ENCODE peak calls at places on chromosomes 7 and 10, in seven cellular contexts. One of them, this sample, is unnamed.

GRCh38 chr10:80199828-80200227 is 5.5 kb downstream of the ANXA11 start:
- DNase-seq in fibroblast of pulmonary artery: peak; percentile 97
- DNase-seq in AG04449: no peak
- DNase-seq in stimulated activated CD8-positive, alpha-beta memory T cell treated with anti-CD3 and anti-CD28 coated beads, Interleukin-15, amount 100 ng/mL, for 48 hours: no peak
- DNase-seq in activated CD4-positive, alpha-beta T cell treated with anti-CD3 and anti-CD28 coated beads, Interleukin-2, amount 50 U/mL, for 24 hours: no peak
- DNase-seq in activated T-helper 1 cell treated with anti-CD3 and anti-CD28 coated beads, Interleukin-12 subunit alpha, Interleukin-12 subunit beta, Interleukin-2, Interleukin-4 antibody, amounts not matched to agents 30 ng/mL and 10 ng/mL and 1 ng/mL, durations not matched to agents 14 hours and 24 hours and 36 hours: no peak
- DNase-seq in HS-27A: no peak
- DNase-seq in this sample: no peak

GRCh38 chr10:60626037-60626436 is 152.2 kb upstream of the CDK1 start:
- DNase-seq in activated CD4-positive, alpha-beta T cell treated with anti-CD3 and anti-CD28 coated beads, Interleukin-2, amount 50 U/mL, for 24 hours: no peak
- DNase-seq in HS-27A: no peak
- DNase-seq in activated T-helper 1 cell treated with anti-CD3 and anti-CD28 coated beads, Interleukin-12 subunit alpha, Interleukin-12 subunit beta, Interleukin-2, Interleukin-4 antibody, amounts not matched to agents 30 ng/mL and 10 ng/mL and 1 ng/mL, durations not matched to agents 14 hours and 24 hours and 36 hours: no peak
- DNase-seq in stimulated activated CD8-positive, alpha-beta memory T cell treated with anti-CD3 and anti-CD28 coated beads, Interleukin-15, amount 100 ng/mL, for 48 hours: no peak
- DNase-seq in fibroblast of pulmonary artery: no peak
- DNase-seq in AG04449: no peak
- DNase-seq in this sample: no peak

GRCh38 chr7:45581271-45581780 is 7.2 kb downstream of the ADCY1 start:
- DNase-seq in AG04449: no peak
- DNase-seq in activated CD4-positive, alpha-beta T cell treated with anti-CD3 and anti-CD28 coated beads, Interleukin-2, amount 50 U/mL, for 24 hours: no peak
- DNase-seq in HS-27A: no peak
- DNase-seq in stimulated activated CD8-positive, alpha-beta memory T cell treated with anti-CD3 and anti-CD28 coated beads, Interleukin-15, amount 100 ng/mL, for 48 hours: no peak
- DNase-seq in fibroblast of pulmonary artery: no peak
- DNase-seq in activated T-helper 1 cell treated with anti-CD3 and anti-CD28 coated beads, Interleukin-12 subunit alpha, Interleukin-12 subunit beta, Interleukin-2, Interleukin-4 antibody, amounts not matched to agents 30 ng/mL and 10 ng/mL and 1 ng/mL, durations not matched to agents 14 hours and 24 hours and 36 hours: no peak
- DNase-seq in this sample: no peak

GRCh38 chr7:106346678-106347217 is 62.0 kb upstream of the NAMPT start:
- DNase-seq in HS-27A: peak; percentile 59
- DNase-seq in fibroblast of pulmonary artery: peak; percentile 98
- DNase-seq in stimulated activated CD8-positive, alpha-beta memory T cell treated with anti-CD3 and anti-CD28 coated beads, Interleukin-15, amount 100 ng/mL, for 48 hours: peak; percentile 40
- DNase-seq in AG04449: peak; percentile 82
- DNase-seq in activated T-helper 1 cell treated with anti-CD3 and anti-CD28 coated beads, Interleukin-12 subunit alpha, Interleukin-12 subunit beta, Interleukin-2, Interleukin-4 antibody, amounts not matched to agents 30 ng/mL and 10 ng/mL and 1 ng/mL, durations not matched to agents 14 hours and 24 hours and 36 hours: peak; percentile 76
- DNase-seq in activated CD4-positive, alpha-beta T cell treated with anti-CD3 and anti-CD28 coated beads, Interleukin-2, amount 50 U/mL, for 24 hours: no peak
- DNase-seq in this sample: peak; percentile 89

GRCh38 chr7:22356010-22356854 is 722 bp downstream of the RAPGEF5 start:
- DNase-seq in stimulated activated CD8-positive, alpha-beta memory T cell treated with anti-CD3 and anti-CD28 coated beads, Interleukin-15, amount 100 ng/mL, for 48 hours: no peak
- DNase-seq in AG04449: no peak
- DNase-seq in activated CD4-positive, alpha-beta T cell treated with anti-CD3 and anti-CD28 coated beads, Interleukin-2, amount 50 U/mL, for 24 hours: no peak
- DNase-seq in activated T-helper 1 cell treated with anti-CD3 and anti-CD28 coated beads, Interleukin-12 subunit alpha, Interleukin-12 subunit beta, Interleukin-2, Interleukin-4 antibody, amounts not matched to agents 30 ng/mL and 10 ng/mL and 1 ng/mL, durations not matched to agents 14 hours and 24 hours and 36 hours: no peak
- DNase-seq in HS-27A: no peak
- DNase-seq in fibroblast of pulmonary artery: no peak
- DNase-seq in this sample: no peak

GRCh38 chr10:63977329-63977923 is 456.2 kb downstream of the REEP3 start:
- DNase-seq in HS-27A: no peak
- DNase-seq in AG04449: no peak
- DNase-seq in fibroblast of pulmonary artery: peak; percentile 52
- DNase-seq in activated CD4-positive, alpha-beta T cell treated with anti-CD3 and anti-CD28 coated beads, Interleukin-2, amount 50 U/mL, for 24 hours: no peak
- DNase-seq in stimulated activated CD8-positive, alpha-beta memory T cell treated with anti-CD3 and anti-CD28 coated beads, Interleukin-15, amount 100 ng/mL, for 48 hours: no peak
- DNase-seq in activated T-helper 1 cell treated with anti-CD3 and anti-CD28 coated beads, Interleukin-12 subunit alpha, Interleukin-12 subunit beta, Interleukin-2, Interleukin-4 antibody, amounts not matched to agents 30 ng/mL and 10 ng/mL and 1 ng/mL, durations not matched to agents 14 hours and 24 hours and 36 hours: no peak
- DNase-seq in this sample: peak; percentile 45

GRCh38 chr10:130477360-130477759 is 341.2 kb downstream of the GLRX3 start:
- DNase-seq in stimulated activated CD8-positive, alpha-beta memory T cell treated with anti-CD3 and anti-CD28 coated beads, Interleukin-15, amount 100 ng/mL, for 48 hours: no peak
- DNase-seq in fibroblast of pulmonary artery: no peak
- DNase-seq in AG04449: no peak
- DNase-seq in activated CD4-positive, alpha-beta T cell treated with anti-CD3 and anti-CD28 coated beads, Interleukin-2, amount 50 U/mL, for 24 hours: no peak
- DNase-seq in activated T-helper 1 cell treated with anti-CD3 and anti-CD28 coated beads, Interleukin-12 subunit alpha, Interleukin-12 subunit beta, Interleukin-2, Interleukin-4 antibody, amounts not matched to agents 30 ng/mL and 10 ng/mL and 1 ng/mL, durations not matched to agents 14 hours and 24 hours and 36 hours: no peak
- DNase-seq in HS-27A: no peak
- DNase-seq in this sample: no peak

GRCh38 chr7:15490261-15490660 is 71.6 kb downstream of the AGMO start:
- DNase-seq in activated T-helper 1 cell treated with anti-CD3 and anti-CD28 coated beads, Interleukin-12 subunit alpha, Interleukin-12 subunit beta, Interleukin-2, Interleukin-4 antibody, amounts not matched to agents 30 ng/mL and 10 ng/mL and 1 ng/mL, durations not matched to agents 14 hours and 24 hours and 36 hours: no peak
- DNase-seq in HS-27A: no peak
- DNase-seq in fibroblast of pulmonary artery: no peak
- DNase-seq in stimulated activated CD8-positive, alpha-beta memory T cell treated with anti-CD3 and anti-CD28 coated beads, Interleukin-15, amount 100 ng/mL, for 48 hours: no peak
- DNase-seq in AG04449: no peak
- DNase-seq in activated CD4-positive, alpha-beta T cell treated with anti-CD3 and anti-CD28 coated beads, Interleukin-2, amount 50 U/mL, for 24 hours: no peak
- DNase-seq in this sample: no peak

GRCh38 chr7:153022796-153023592 is 263.4 kb downstream of the ACTR3B start:
- DNase-seq in HS-27A: no peak
- DNase-seq in AG04449: no peak
- DNase-seq in stimulated activated CD8-positive, alpha-beta memory T cell treated with anti-CD3 and anti-CD28 coated beads, Interleukin-15, amount 100 ng/mL, for 48 hours: no peak
- DNase-seq in activated T-helper 1 cell treated with anti-CD3 and anti-CD28 coated beads, Interleukin-12 subunit alpha, Interleukin-12 subunit beta, Interleukin-2, Interleukin-4 antibody, amounts not matched to agents 30 ng/mL and 10 ng/mL and 1 ng/mL, durations not matched to agents 14 hours and 24 hours and 36 hours: no peak
- DNase-seq in activated CD4-positive, alpha-beta T cell treated with anti-CD3 and anti-CD28 coated beads, Interleukin-2, amount 50 U/mL, for 24 hours: no peak
- DNase-seq in fibroblast of pulmonary artery: no peak
- DNase-seq in this sample: no peak

GRCh38 chr7:133863362-133864061 is 263.6 kb upstream of the LRGUK start:
- DNase-seq in HS-27A: no peak
- DNase-seq in activated CD4-positive, alpha-beta T cell treated with anti-CD3 and anti-CD28 coated beads, Interleukin-2, amount 50 U/mL, for 24 hours: no peak
- DNase-seq in fibroblast of pulmonary artery: no peak
- DNase-seq in stimulated activated CD8-positive, alpha-beta memory T cell treated with anti-CD3 and anti-CD28 coated beads, Interleukin-15, amount 100 ng/mL, for 48 hours: no peak
- DNase-seq in activated T-helper 1 cell treated with anti-CD3 and anti-CD28 coated beads, Interleukin-12 subunit alpha, Interleukin-12 subunit beta, Interleukin-2, Interleukin-4 antibody, amounts not matched to agents 30 ng/mL and 10 ng/mL and 1 ng/mL, durations not matched to agents 14 hours and 24 hours and 36 hours: no peak
- DNase-seq in AG04449: no peak
- DNase-seq in this sample: no peak

GRCh38 chr10:24153016-24153415 is 55.9 kb upstream of the KIAA1217 start:
- DNase-seq in AG04449: no peak
- DNase-seq in HS-27A: no peak
- DNase-seq in stimulated activated CD8-positive, alpha-beta memory T cell treated with anti-CD3 and anti-CD28 coated beads, Interleukin-15, amount 100 ng/mL, for 48 hours: no peak
- DNase-seq in activated T-helper 1 cell treated with anti-CD3 and anti-CD28 coated beads, Interleukin-12 subunit alpha, Interleukin-12 subunit beta, Interleukin-2, Interleukin-4 antibody, amounts not matched to agents 30 ng/mL and 10 ng/mL and 1 ng/mL, durations not matched to agents 14 hours and 24 hours and 36 hours: no peak
- DNase-seq in fibroblast of pulmonary artery: no peak
- DNase-seq in activated CD4-positive, alpha-beta T cell treated with anti-CD3 and anti-CD28 coated beads, Interleukin-2, amount 50 U/mL, for 24 hours: no peak
- DNase-seq in this sample: no peak

GRCh38 chr7:34165927-34166550 is 260.7 kb downstream of the BMPER start:
- DNase-seq in HS-27A: no peak
- DNase-seq in stimulated activated CD8-positive, alpha-beta memory T cell treated with anti-CD3 and anti-CD28 coated beads, Interleukin-15, amount 100 ng/mL, for 48 hours: no peak
- DNase-seq in activated CD4-positive, alpha-beta T cell treated with anti-CD3 and anti-CD28 coated beads, Interleukin-2, amount 50 U/mL, for 24 hours: no peak
- DNase-seq in AG04449: no peak
- DNase-seq in activated T-helper 1 cell treated with anti-CD3 and anti-CD28 coated beads, Interleukin-12 subunit alpha, Interleukin-12 subunit beta, Interleukin-2, Interleukin-4 antibody, amounts not matched to agents 30 ng/mL and 10 ng/mL and 1 ng/mL, durations not matched to agents 14 hours and 24 hours and 36 hours: no peak
- DNase-seq in fibroblast of pulmonary artery: peak; percentile 69
- DNase-seq in this sample: no peak

GRCh38 chr7:34282271-34282670 is 375.7 kb upstream of the NPSR1 start:
- DNase-seq in activated T-helper 1 cell treated with anti-CD3 and anti-CD28 coated beads, Interleukin-12 subunit alpha, Interleukin-12 subunit beta, Interleukin-2, Interleukin-4 antibody, amounts not matched to agents 30 ng/mL and 10 ng/mL and 1 ng/mL, durations not matched to agents 14 hours and 24 hours and 36 hours: no peak
- DNase-seq in AG04449: no peak
- DNase-seq in fibroblast of pulmonary artery: peak; percentile 58
- DNase-seq in stimulated activated CD8-positive, alpha-beta memory T cell treated with anti-CD3 and anti-CD28 coated beads, Interleukin-15, amount 100 ng/mL, for 48 hours: no peak
- DNase-seq in HS-27A: no peak
- DNase-seq in activated CD4-positive, alpha-beta T cell treated with anti-CD3 and anti-CD28 coated beads, Interleukin-2, amount 50 U/mL, for 24 hours: no peak
- DNase-seq in this sample: no peak

GRCh38 chr10:70907619-70908425 is 19.5 kb upstream of the PCBD1 start:
- DNase-seq in stimulated activated CD8-positive, alpha-beta memory T cell treated with anti-CD3 and anti-CD28 coated beads, Interleukin-15, amount 100 ng/mL, for 48 hours: no peak
- DNase-seq in AG04449: no peak
- DNase-seq in activated CD4-positive, alpha-beta T cell treated with anti-CD3 and anti-CD28 coated beads, Interleukin-2, amount 50 U/mL, for 24 hours: no peak
- DNase-seq in HS-27A: no peak
- DNase-seq in fibroblast of pulmonary artery: no peak
- DNase-seq in activated T-helper 1 cell treated with anti-CD3 and anti-CD28 coated beads, Interleukin-12 subunit alpha, Interleukin-12 subunit beta, Interleukin-2, Interleukin-4 antibody, amounts not matched to agents 30 ng/mL and 10 ng/mL and 1 ng/mL, durations not matched to agents 14 hours and 24 hours and 36 hours: no peak
- DNase-seq in this sample: no peak

GRCh38 chr7:70539622-70540021 is 592.3 kb upstream of the GALNT17 start:
- DNase-seq in activated CD4-positive, alpha-beta T cell treated with anti-CD3 and anti-CD28 coated beads, Interleukin-2, amount 50 U/mL, for 24 hours: no peak
- DNase-seq in stimulated activated CD8-positive, alpha-beta memory T cell treated with anti-CD3 and anti-CD28 coated beads, Interleukin-15, amount 100 ng/mL, for 48 hours: no peak
- DNase-seq in fibroblast of pulmonary artery: no peak
- DNase-seq in AG04449: no peak
- DNase-seq in activated T-helper 1 cell treated with anti-CD3 and anti-CD28 coated beads, Interleukin-12 subunit alpha, Interleukin-12 subunit beta, Interleukin-2, Interleukin-4 antibody, amounts not matched to agents 30 ng/mL and 10 ng/mL and 1 ng/mL, durations not matched to agents 14 hours and 24 hours and 36 hours: no peak
- DNase-seq in HS-27A: no peak
- DNase-seq in this sample: no peak

GRCh38 chr7:4849390-4849789 is 12.4 kb downstream of the PAPOLB start:
- DNase-seq in activated CD4-positive, alpha-beta T cell treated with anti-CD3 and anti-CD28 coated beads, Interleukin-2, amount 50 U/mL, for 24 hours: no peak
- DNase-seq in HS-27A: no peak
- DNase-seq in AG04449: no peak
- DNase-seq in fibroblast of pulmonary artery: peak; percentile 34
- DNase-seq in stimulated activated CD8-positive, alpha-beta memory T cell treated with anti-CD3 and anti-CD28 coated beads, Interleukin-15, amount 100 ng/mL, for 48 hours: no peak
- DNase-seq in activated T-helper 1 cell treated with anti-CD3 and anti-CD28 coated beads, Interleukin-12 subunit alpha, Interleukin-12 subunit beta, Interleukin-2, Interleukin-4 antibody, amounts not matched to agents 30 ng/mL and 10 ng/mL and 1 ng/mL, durations not matched to agents 14 hours and 24 hours and 36 hours: no peak
- DNase-seq in this sample: peak; percentile 9

GRCh38 chr7:134693256-134693655 is 46.6 kb downstream of the BPGM start:
- DNase-seq in activated T-helper 1 cell treated with anti-CD3 and anti-CD28 coated beads, Interleukin-12 subunit alpha, Interleukin-12 subunit beta, Interleukin-2, Interleukin-4 antibody, amounts not matched to agents 30 ng/mL and 10 ng/mL and 1 ng/mL, durations not matched to agents 14 hours and 24 hours and 36 hours: no peak
- DNase-seq in stimulated activated CD8-positive, alpha-beta memory T cell treated with anti-CD3 and anti-CD28 coated beads, Interleukin-15, amount 100 ng/mL, for 48 hours: peak; percentile 14
- DNase-seq in fibroblast of pulmonary artery: peak; percentile 74
- DNase-seq in AG04449: peak; percentile 80
- DNase-seq in activated CD4-positive, alpha-beta T cell treated with anti-CD3 and anti-CD28 coated beads, Interleukin-2, amount 50 U/mL, for 24 hours: no peak
- DNase-seq in HS-27A: peak; percentile 81
- DNase-seq in this sample: no peak

GRCh38 chr7:27066148-27066547 is 29.7 kb downstream of the HOXA1 start:
- DNase-seq in HS-27A: no peak
- DNase-seq in AG04449: peak; percentile 19
- DNase-seq in stimulated activated CD8-positive, alpha-beta memory T cell treated with anti-CD3 and anti-CD28 coated beads, Interleukin-15, amount 100 ng/mL, for 48 hours: no peak
- DNase-seq in fibroblast of pulmonary artery: peak; percentile 36
- DNase-seq in activated T-helper 1 cell treated with anti-CD3 and anti-CD28 coated beads, Interleukin-12 subunit alpha, Interleukin-12 subunit beta, Interleukin-2, Interleukin-4 antibody, amounts not matched to agents 30 ng/mL and 10 ng/mL and 1 ng/mL, durations not matched to agents 14 hours and 24 hours and 36 hours: no peak
- DNase-seq in activated CD4-positive, alpha-beta T cell treated with anti-CD3 and anti-CD28 coated beads, Interleukin-2, amount 50 U/mL, for 24 hours: no peak
- DNase-seq in this sample: no peak

GRCh38 chr10:99628923-99629624 is 8.8 kb upstream of the SLC25A28 start:
- DNase-seq in activated CD4-positive, alpha-beta T cell treated with anti-CD3 and anti-CD28 coated beads, Interleukin-2, amount 50 U/mL, for 24 hours: no peak
- DNase-seq in activated T-helper 1 cell treated with anti-CD3 and anti-CD28 coated beads, Interleukin-12 subunit alpha, Interleukin-12 subunit beta, Interleukin-2, Interleukin-4 antibody, amounts not matched to agents 30 ng/mL and 10 ng/mL and 1 ng/mL, durations not matched to agents 14 hours and 24 hours and 36 hours: no peak
- DNase-seq in fibroblast of pulmonary artery: no peak
- DNase-seq in stimulated activated CD8-positive, alpha-beta memory T cell treated with anti-CD3 and anti-CD28 coated beads, Interleukin-15, amount 100 ng/mL, for 48 hours: no peak
- DNase-seq in AG04449: no peak
- DNase-seq in HS-27A: no peak
- DNase-seq in this sample: no peak

GRCh38 chr7:115585015-115585655 is 445.4 kb downstream of the TFEC start:
- DNase-seq in activated CD4-positive, alpha-beta T cell treated with anti-CD3 and anti-CD28 coated beads, Interleukin-2, amount 50 U/mL, for 24 hours: no peak
- DNase-seq in HS-27A: no peak
- DNase-seq in fibroblast of pulmonary artery: no peak
- DNase-seq in stimulated activated CD8-positive, alpha-beta memory T cell treated with anti-CD3 and anti-CD28 coated beads, Interleukin-15, amount 100 ng/mL, for 48 hours: no peak
- DNase-seq in activated T-helper 1 cell treated with anti-CD3 and anti-CD28 coated beads, Interleukin-12 subunit alpha, Interleukin-12 subunit beta, Interleukin-2, Interleukin-4 antibody, amounts not matched to agents 30 ng/mL and 10 ng/mL and 1 ng/mL, durations not matched to agents 14 hours and 24 hours and 36 hours: no peak
- DNase-seq in AG04449: no peak
- DNase-seq in this sample: no peak